ENCODE peak calls at places on chromosome 4, in eight cellular contexts. S is MCF 10A, L is AG08395, K is kidney epithelial cell, V is astrocyte of the spinal cord, I is RPMI8226, X is NCI-H1048, P is right atrium auricular region. O is an unnamed sample.

GRCh38 chr4:73978886-73979285 is 2.9 kb downstream of the PF4 start:
- DNase-seq in S (peak; percentile 36), I (no peak), X (no peak), V (peak; percentile 93), L (peak; percentile 52), P (no peak), K (no peak), O (no peak)

GRCh38 chr4:137393043-137393442 is 139.3 kb downstream of the PCDH18 start:
- DNase-seq in L (no peak), V (peak; percentile 61), S (no peak), X (no peak), I (no peak), K (no peak), P (no peak), O (peak; percentile 60)

GRCh38 chr4:134078230-134078914 is 123.2 kb downstream of the PABPC4L start:
- DNase-seq in L (no peak), P (no peak), I (peak; percentile 2), X (no peak), S (no peak), K (no peak), V (no peak), O (no peak)

GRCh38 chr4:120922390-120923200 is at the start of gene PRDM5:
- DNase-seq in P (peak; percentile 60), S (peak; percentile 40), X (no peak), L (peak; percentile 67), I (peak; percentile 66), K (no peak), V (peak; percentile 65), O (peak; percentile 82)

GRCh38 chr4:79823148-79823763 is 249.8 kb downstream of the ANTXR2 start:
- DNase-seq in K (no peak), L (peak; percentile 11), S (peak; percentile 12), P (no peak), X (no peak), V (peak; percentile 32), I (no peak), O (no peak)

GRCh38 chr4:183398298-183399129 is 45.9 kb upstream of the CDKN2AIP start:
- DNase-seq in S (peak; percentile 56), L (peak; percentile 83), K (no peak), I (peak; percentile 78), P (peak; percentile 68), V (peak; percentile 75), X (no peak), O (peak; percentile 87)

GRCh38 chr4:15436515-15436914 is 8.7 kb downstream of the C1QTNF7 start:
- DNase-seq in P (no peak), X (no peak), K (peak; percentile 9), V (peak; percentile 75), I (no peak), S (peak; percentile 16), L (no peak), O (no peak)

GRCh38 chr4:80422727-80423404 is 87.3 kb downstream of the CFAP299 start:
- DNase-seq in K (no peak), P (no peak), X (no peak), V (no peak), L (no peak), I (no peak), S (no peak), O (no peak)

GRCh38 chr4:47104986-47105385 is 73.6 kb downstream of the GABRB1 start:
- DNase-seq in S (peak; percentile 52), P (no peak), X (no peak), L (no peak), K (no peak), I (no peak), V (no peak), O (no peak)

GRCh38 chr4:72312032-72312650 is 256.9 kb downstream of the ADAMTS3 start:
- DNase-seq in X (no peak), V (peak; percentile 97), I (no peak), P (peak; percentile 84), K (no peak), S (peak; percentile 98), L (peak; percentile 90), O (peak; percentile 56)

GRCh38 chr4:7687796-7688195 is 251.9 kb downstream of the AFAP1 start:
- DNase-seq in K (no peak), P (no peak), I (no peak), V (no peak), X (no peak), L (no peak), S (no peak), O (no peak)

GRCh38 chr4:25358515-25359275 is 18.4 kb upstream of the ANAPC4 start:
- DNase-seq in X (no peak), L (no peak), K (no peak), V (no peak), P (no peak), S (peak; percentile 88), I (peak; percentile 18), O (no peak)